ENCODE peak calls at places on chromosomes 16 and 17, in seven cellular contexts. P is H1, M is HCT116, O is SK-N-SH, V is K562, L is HepG2, H is GM12878. Q is an unnamed sample.

GRCh38 chr17:7955414-7956042 is 23.5 kb downstream of the CNTROB start:
- DNase-seq in P (no peak), M (no peak), O (no peak), V (no peak), L (no peak), H (no peak), Q (no peak)

GRCh38 chr16:23699100-23699499 is 13.9 kb downstream of the ERN2 start:
- DNase-seq in P (no peak), M (peak), O (no peak), V (no peak), L (no peak), H (no peak), Q (no peak)

GRCh38 chr17:77555110-77555509 is 403.4 kb upstream of the TNRC6C start:
- DNase-seq in P (no peak), M (no peak), O (peak), V (no peak), L (no peak), H (no peak), Q (no peak)

GRCh38 chr17:7222093-7222971 is 2.6 kb downstream of the ACADVL start:
- DNase-seq in P (no peak), M (no peak), O (no peak), V (no peak), L (no peak), H (no peak), Q (no peak)

GRCh38 chr17:47607481-47607880 is 42.2 kb upstream of the KPNB1 start:
- DNase-seq in P (no peak), M (no peak), O (no peak), V (no peak), L (no peak), H (no peak), Q (no peak)

GRCh38 chr16:19864566-19864965 is 20.1 kb downstream of the GPRC5B start:
- DNase-seq in P (no peak), M (no peak), O (no peak), V (no peak), L (no peak), H (no peak), Q (no peak)

GRCh38 chr17:17070931-17071330 is 28.7 kb downstream of the MPRIP start:
- DNase-seq in P (no peak), M (no peak), O (no peak), V (no peak), L (no peak), H (no peak), Q (no peak)

GRCh38 chr17:4881761-4882555 is 17.4 kb upstream of the C17orf107 start:
- DNase-seq in P (peak), M (no peak), O (peak), V (peak), L (peak), H (no peak), Q (peak)

GRCh38 chr17:9714801-9715200 is 69.5 kb downstream of the USP43 start:
- DNase-seq in P (no peak), M (no peak), O (no peak), V (no peak), L (no peak), H (no peak), Q (no peak)

GRCh38 chr17:4488989-4489595 is 9.6 kb upstream of the SPNS2 start:
- DNase-seq in P (no peak), M (no peak), O (no peak), V (no peak), L (no peak), H (no peak), Q (no peak)

GRCh38 chr17:33602981-33603380 is 309.9 kb upstream of the ASIC2 start:
- DNase-seq in P (peak), M (no peak), O (peak), V (no peak), L (no peak), H (no peak), Q (no peak)

GRCh38 chr17:12104831-12105230 is 84.2 kb downstream of the MAP2K4 start:
- DNase-seq in P (no peak), M (no peak), O (no peak), V (no peak), L (no peak), H (no peak), Q (no peak)

GRCh38 chr16:5649762-5650445 is 552.3 kb upstream of the EEF2KMT start:
- DNase-seq in P (no peak), M (no peak), O (no peak), V (no peak), L (no peak), H (no peak), Q (no peak)

GRCh38 chr17:29345066-29345465 is 45.1 kb upstream of the TAOK1 start:
- DNase-seq in P (no peak), M (no peak), O (no peak), V (no peak), L (no peak), H (no peak), Q (no peak)

GRCh38 chr16:4892356-4893102 is 44.4 kb downstream of the PPL start:
- DNase-seq in P (no peak), M (no peak), O (no peak), V (no peak), L (no peak), H (no peak), Q (no peak)

GRCh38 chr16:78874241-78874983 is 726.1 kb downstream of the MAF start:
- DNase-seq in P (no peak), M (no peak), O (no peak), V (no peak), L (no peak), H (no peak), Q (no peak)

GRCh38 chr16:30808163-30808562 is 21.2 kb upstream of the ZNF629 start:
- DNase-seq in P (no peak), M (no peak), O (no peak), V (no peak), L (no peak), H (no peak), Q (no peak)
- TF ChIP-seq JUND in P (no peak), M (no peak), O (no peak), V (no peak), L (no peak), H (no peak), Q (no peak)

GRCh38 chr17:42553866-42554249 is 1.1 kb downstream of the HSD17B1 start:
- DNase-seq in P (no peak), M (no peak), O (peak), V (no peak), L (no peak), H (no peak), Q (peak)
- TF ChIP-seq JUND in P (no peak), M (no peak), O (no peak), V (no peak), L (no peak), H (no peak), Q (no peak)

GRCh38 chr16:85511938-85512551 is 101.1 kb upstream of the GSE1 start:
- DNase-seq in P (no peak), M (no peak), O (no peak), V (no peak), L (no peak), H (no peak), Q (no peak)
- TF ChIP-seq JUND in P (no peak), M (no peak), O (no peak), V (no peak), L (no peak), H (no peak), Q (no peak)

GRCh38 chr16:70605284-70605659 is 41.1 kb upstream of the IL34 start:
- DNase-seq in P (no peak), M (no peak), O (no peak), V (no peak), L (no peak), H (no peak), Q (no peak)

GRCh38 chr16:70610273-70611223 is 35.8 kb upstream of the IL34 start:
- DNase-seq in P (no peak), M (no peak), O (no peak), V (no peak), L (no peak), H (no peak), Q (peak)

GRCh38 chr16:70611224-70611598 is 35.1 kb upstream of the IL34 start:
- DNase-seq in P (peak), M (no peak), O (no peak), V (no peak), L (no peak), H (no peak), Q (no peak)

GRCh38 chr16:70611785-70612303 is 34.5 kb upstream of the IL34 start:
- DNase-seq in P (no peak), M (no peak), O (no peak), V (no peak), L (no peak), H (no peak), Q (no peak)

DNA sequence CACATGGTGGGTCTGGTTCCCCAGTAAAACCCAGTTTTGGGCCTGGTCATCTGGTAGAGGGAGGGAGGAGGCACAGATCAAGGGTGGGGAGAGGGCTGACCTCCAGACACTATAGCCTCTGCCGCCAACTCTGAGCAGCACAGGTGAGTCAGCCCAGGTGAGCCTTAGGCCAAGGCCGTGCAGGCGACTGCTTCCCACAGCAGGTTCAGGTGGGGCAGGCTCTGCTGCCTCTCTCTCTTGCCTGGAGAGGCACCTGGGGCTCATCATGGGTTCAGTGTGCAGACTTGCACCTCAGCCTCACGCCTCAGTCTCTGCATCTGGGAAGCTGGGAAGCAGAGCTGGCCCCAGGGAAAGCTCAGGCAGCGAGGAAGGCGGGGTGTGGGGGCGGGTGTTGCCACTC is 37.8 kb upstream of the IL34 start:
- DNase-seq in P (no peak), M (no peak), O (no peak), V (no peak), L (no peak), H (no peak), Q (peak)
- TF ChIP-seq JUND in P (no peak), M (no peak), O (no peak), V (no peak), L (no peak), H (no peak), Q (no peak)

GRCh38 chr17:41962768-41963434 is 3.7 kb upstream of the CNP start:
- DNase-seq in P (peak), M (peak), O (peak), V (peak), L (peak), H (no peak), Q (peak)
- TF ChIP-seq JUND in P (no peak), M (no peak), O (no peak), V (no peak), L (no peak), H (no peak), Q (no peak)

GRCh38 chr17:13638855-13639458 is 37.2 kb upstream of the HS3ST3A1 start:
- DNase-seq in P (no peak), M (no peak), O (no peak), V (no peak), L (no peak), H (no peak), Q (no peak)
- TF ChIP-seq JUND in P (no peak), M (no peak), O (no peak), V (peak), L (no peak), H (no peak), Q (no peak)

GRCh38 chr16:87853411-87854052 is 15.8 kb downstream of the SLC7A5 start:
- DNase-seq in P (peak), M (peak), O (peak), V (peak), L (peak), H (peak), Q (peak)

GRCh38 chr16:87856796-87857228 is 12.5 kb downstream of the SLC7A5 start:
- DNase-seq in P (no peak), M (no peak), O (peak), V (no peak), L (peak), H (no peak), Q (no peak)

GRCh38 chr16:87854907-87855683 is 14.2 kb downstream of the SLC7A5 start:
- DNase-seq in P (no peak), M (no peak), O (no peak), V (no peak), L (no peak), H (no peak), Q (no peak)

GRCh38 chr16:87854053-87854906 is 15.0 kb downstream of the SLC7A5 start:
- DNase-seq in P (peak), M (no peak), O (peak), V (peak), L (peak), H (no peak), Q (no peak)

GRCh38 chr16:87855852-87856715 is 13.2 kb downstream of the SLC7A5 start:
- DNase-seq in P (no peak), M (no peak), O (peak), V (no peak), L (peak), H (no peak), Q (peak)
- TF ChIP-seq JUND in P (no peak), M (no peak), O (no peak), V (no peak), L (no peak), H (no peak), Q (no peak)

GRCh38 chr16:88331989-88332920 is 50.5 kb upstream of the ZNF469 start:
- DNase-seq in P (no peak), M (peak), O (no peak), V (no peak), L (no peak), H (no peak), Q (no peak)
- TF ChIP-seq JUND in P (no peak), M (no peak), O (no peak), V (no peak), L (no peak), H (no peak), Q (no peak)

GRCh38 chr17:15659663-15660062 is 24.4 kb downstream of the TRIM16 start:
- DNase-seq in P (no peak), M (peak), O (no peak), V (no peak), L (no peak), H (no peak), Q (peak)
- TF ChIP-seq JUND in P (no peak), M (peak), O (no peak), V (no peak), L (no peak), H (no peak), Q (no peak)

GRCh38 chr16:17176199-17176598 is 294.6 kb downstream of the XYLT1 start:
- DNase-seq in P (no peak), M (no peak), O (no peak), V (no peak), L (no peak), H (no peak), Q (no peak)

GRCh38 chr16:17170435-17170834 is 300.3 kb downstream of the XYLT1 start:
- DNase-seq in P (no peak), M (no peak), O (no peak), V (no peak), L (no peak), H (no peak), Q (no peak)

GRCh38 chr16:17171250-17172143 is 299.3 kb downstream of the XYLT1 start:
- DNase-seq in P (no peak), M (no peak), O (no peak), V (no peak), L (peak), H (no peak), Q (peak)

GRCh38 chr16:17177242-17177967 is 293.4 kb downstream of the XYLT1 start:
- DNase-seq in P (no peak), M (no peak), O (no peak), V (no peak), L (no peak), H (no peak), Q (no peak)

GRCh38 chr16:17173134-17173729 is 297.5 kb downstream of the XYLT1 start:
- DNase-seq in P (no peak), M (no peak), O (no peak), V (no peak), L (peak), H (no peak), Q (no peak)
- TF ChIP-seq JUND in P (no peak), M (no peak), O (no peak), V (no peak), L (no peak), H (no peak), Q (no peak)

Q was measured in T47D.